ENCODE peak calls at places on chromosomes 2 and 18, in seven cellular contexts. One of them, this sample, is unnamed.
A peak's percentile ranks its signal among the peaks of the same experiment; 100 is the strongest.

GRCh38 chr18:76134631-76135030 is 360.4 kb downstream of the ZNF516 start:
- DNase-seq in body of pancreas: no peak
- DNase-seq in GM23248: no peak
- DNase-seq in IMR-90: no peak
- DNase-seq in left ventricle myocardium inferior: no peak
- DNase-seq in AG04450: no peak
- DNase-seq in brain microvascular endothelial cell: no peak
- DNase-seq in this sample: no peak

GRCh38 chr2:204453730-204454167 is 91.5 kb upstream of the PARD3B start:
- DNase-seq in left ventricle myocardium inferior: peak; percentile 25
- DNase-seq in brain microvascular endothelial cell: peak; percentile 32
- DNase-seq in AG04450: no peak
- DNase-seq in IMR-90: no peak
- DNase-seq in body of pancreas: peak; percentile 55
- DNase-seq in GM23248: peak; percentile 9
- DNase-seq in this sample: no peak

GRCh38 chr2:145411493-145411892 is 891.6 kb upstream of the ZEB2 start:
- DNase-seq in GM23248: no peak
- DNase-seq in brain microvascular endothelial cell: no peak
- DNase-seq in body of pancreas: no peak
- DNase-seq in left ventricle myocardium inferior: no peak
- DNase-seq in IMR-90: no peak
- DNase-seq in AG04450: no peak
- DNase-seq in this sample: no peak

GRCh38 chr18:69400976-69401474 is 337 bp downstream of the DOK6 start:
- DNase-seq in left ventricle myocardium inferior: peak; percentile 17
- DNase-seq in AG04450: no peak
- DNase-seq in IMR-90: peak; percentile 16
- DNase-seq in brain microvascular endothelial cell: peak; percentile 20
- DNase-seq in GM23248: peak; percentile 63
- DNase-seq in body of pancreas: no peak
- DNase-seq in this sample: no peak

GRCh38 chr2:208359632-208359986 is 47.0 kb upstream of the PTH2R start:
- DNase-seq in body of pancreas: no peak
- DNase-seq in GM23248: no peak
- DNase-seq in left ventricle myocardium inferior: no peak
- DNase-seq in AG04450: no peak
- DNase-seq in brain microvascular endothelial cell: no peak
- DNase-seq in IMR-90: no peak
- DNase-seq in this sample: no peak

GRCh38 chr2:144629937-144630336 is 110.0 kb upstream of the ZEB2 start:
- DNase-seq in body of pancreas: no peak
- DNase-seq in AG04450: no peak
- DNase-seq in brain microvascular endothelial cell: no peak
- DNase-seq in GM23248: peak; percentile 42
- DNase-seq in left ventricle myocardium inferior: no peak
- DNase-seq in IMR-90: peak; percentile 2
- DNase-seq in this sample: no peak

GRCh38 chr2:129748653-129749052 is 230.8 kb upstream of the RAB6C start:
- DNase-seq in GM23248: no peak
- DNase-seq in AG04450: no peak
- DNase-seq in body of pancreas: peak; percentile 45
- DNase-seq in left ventricle myocardium inferior: no peak
- DNase-seq in IMR-90: no peak
- DNase-seq in brain microvascular endothelial cell: no peak
- DNase-seq in this sample: no peak

GRCh38 chr2:79860233-79861058 is 347.6 kb downstream of the CTNNA2 start:
- DNase-seq in left ventricle myocardium inferior: no peak
- DNase-seq in body of pancreas: no peak
- DNase-seq in AG04450: no peak
- DNase-seq in brain microvascular endothelial cell: no peak
- DNase-seq in GM23248: peak; percentile 38
- DNase-seq in IMR-90: peak; percentile 21
- DNase-seq in this sample: peak; percentile 0

GRCh38 chr2:127355407-127356008 is 32.3 kb downstream of the MAP3K2 start:
- DNase-seq in IMR-90: no peak
- DNase-seq in body of pancreas: no peak
- DNase-seq in AG04450: no peak
- DNase-seq in brain microvascular endothelial cell: no peak
- DNase-seq in left ventricle myocardium inferior: no peak
- DNase-seq in GM23248: peak; percentile 32
- DNase-seq in this sample: no peak

GRCh38 chr2:232133078-232133477 is 171.6 kb downstream of the DIS3L2 start:
- DNase-seq in GM23248: peak; percentile 22
- DNase-seq in left ventricle myocardium inferior: no peak
- DNase-seq in brain microvascular endothelial cell: no peak
- DNase-seq in AG04450: no peak
- DNase-seq in IMR-90: no peak
- DNase-seq in body of pancreas: no peak
- DNase-seq in this sample: no peak

GRCh38 chr2:182377467-182377866 is 49.4 kb downstream of the PDE1A start:
- DNase-seq in brain microvascular endothelial cell: no peak
- DNase-seq in left ventricle myocardium inferior: no peak
- DNase-seq in body of pancreas: no peak
- DNase-seq in IMR-90: no peak
- DNase-seq in AG04450: no peak
- DNase-seq in GM23248: no peak
- DNase-seq in this sample: no peak
- H3K4me3 ChIP-seq in brain microvascular endothelial cell: no peak overlapping the region
- H3K4me3 ChIP-seq in left ventricle myocardium inferior: no peak overlapping the region
- H3K4me3 ChIP-seq in body of pancreas: no peak overlapping the region
- H3K4me3 ChIP-seq in IMR-90: no peak overlapping the region
- H3K4me3 ChIP-seq in AG04450: no peak overlapping the region
- H3K4me3 ChIP-seq in GM23248: no peak overlapping the region
- H3K4me3 ChIP-seq in this sample: no peak overlapping the region

GRCh38 chr2:147499785-147500184 is 345.0 kb upstream of the ACVR2A start:
- DNase-seq in brain microvascular endothelial cell: no peak
- DNase-seq in AG04450: no peak
- DNase-seq in body of pancreas: no peak
- DNase-seq in left ventricle myocardium inferior: no peak
- DNase-seq in IMR-90: no peak
- DNase-seq in GM23248: peak; percentile 7
- DNase-seq in this sample: no peak
- H3K4me3 ChIP-seq in brain microvascular endothelial cell: no peak overlapping the region
- H3K4me3 ChIP-seq in AG04450: no peak overlapping the region
- H3K4me3 ChIP-seq in body of pancreas: no peak overlapping the region
- H3K4me3 ChIP-seq in left ventricle myocardium inferior: no peak overlapping the region
- H3K4me3 ChIP-seq in IMR-90: no peak overlapping the region
- H3K4me3 ChIP-seq in GM23248: no peak overlapping the region
- H3K4me3 ChIP-seq in this sample: no peak overlapping the region

GRCh38 chr2:46540496-46541342 is 61.4 kb downstream of the TMEM247 start:
- DNase-seq in brain microvascular endothelial cell: peak; percentile 73
- DNase-seq in body of pancreas: peak; percentile 55
- DNase-seq in left ventricle myocardium inferior: no peak
- DNase-seq in GM23248: peak; percentile 87
- DNase-seq in IMR-90: peak; percentile 86
- DNase-seq in AG04450: no peak
- DNase-seq in this sample: no peak
- H3K4me3 ChIP-seq in brain microvascular endothelial cell: no peak overlapping the region
- H3K4me3 ChIP-seq in body of pancreas: no peak overlapping the region
- H3K4me3 ChIP-seq in left ventricle myocardium inferior: peak overlapping the region; percentile 93
- H3K4me3 ChIP-seq in GM23248: no peak overlapping the region
- H3K4me3 ChIP-seq in IMR-90: no peak overlapping the region
- H3K4me3 ChIP-seq in AG04450: peak overlapping the region; percentile 61
- H3K4me3 ChIP-seq in this sample: no peak overlapping the region

GRCh38 chr2:64731306-64731654 is 77.6 kb upstream of the SERTAD2 start:
- DNase-seq in AG04450: no peak
- DNase-seq in body of pancreas: no peak
- DNase-seq in brain microvascular endothelial cell: no peak
- DNase-seq in IMR-90: no peak
- DNase-seq in GM23248: no peak
- DNase-seq in left ventricle myocardium inferior: no peak
- DNase-seq in this sample: no peak
- H3K4me3 ChIP-seq in AG04450: no peak overlapping the region
- H3K4me3 ChIP-seq in body of pancreas: no peak overlapping the region
- H3K4me3 ChIP-seq in brain microvascular endothelial cell: no peak overlapping the region
- H3K4me3 ChIP-seq in IMR-90: no peak overlapping the region
- H3K4me3 ChIP-seq in GM23248: peak overlapping the region; percentile 68
- H3K4me3 ChIP-seq in left ventricle myocardium inferior: peak overlapping the region; percentile 56
- H3K4me3 ChIP-seq in this sample: no peak overlapping the region

GRCh38 chr2:191478754-191479679 is 198.9 kb upstream of the NABP1 start:
- DNase-seq in brain microvascular endothelial cell: peak; percentile 25
- DNase-seq in AG04450: no peak
- DNase-seq in GM23248: peak; percentile 75
- DNase-seq in left ventricle myocardium inferior: peak; percentile 51
- DNase-seq in body of pancreas: peak; percentile 77
- DNase-seq in IMR-90: peak; percentile 39
- DNase-seq in this sample: no peak
- H3K4me3 ChIP-seq in brain microvascular endothelial cell: no peak overlapping the region
- H3K4me3 ChIP-seq in AG04450: no peak overlapping the region
- H3K4me3 ChIP-seq in GM23248: no peak overlapping the region
- H3K4me3 ChIP-seq in left ventricle myocardium inferior: no peak overlapping the region
- H3K4me3 ChIP-seq in body of pancreas: no peak overlapping the region
- H3K4me3 ChIP-seq in IMR-90: no peak overlapping the region
- H3K4me3 ChIP-seq in this sample: no peak overlapping the region

DNA sequence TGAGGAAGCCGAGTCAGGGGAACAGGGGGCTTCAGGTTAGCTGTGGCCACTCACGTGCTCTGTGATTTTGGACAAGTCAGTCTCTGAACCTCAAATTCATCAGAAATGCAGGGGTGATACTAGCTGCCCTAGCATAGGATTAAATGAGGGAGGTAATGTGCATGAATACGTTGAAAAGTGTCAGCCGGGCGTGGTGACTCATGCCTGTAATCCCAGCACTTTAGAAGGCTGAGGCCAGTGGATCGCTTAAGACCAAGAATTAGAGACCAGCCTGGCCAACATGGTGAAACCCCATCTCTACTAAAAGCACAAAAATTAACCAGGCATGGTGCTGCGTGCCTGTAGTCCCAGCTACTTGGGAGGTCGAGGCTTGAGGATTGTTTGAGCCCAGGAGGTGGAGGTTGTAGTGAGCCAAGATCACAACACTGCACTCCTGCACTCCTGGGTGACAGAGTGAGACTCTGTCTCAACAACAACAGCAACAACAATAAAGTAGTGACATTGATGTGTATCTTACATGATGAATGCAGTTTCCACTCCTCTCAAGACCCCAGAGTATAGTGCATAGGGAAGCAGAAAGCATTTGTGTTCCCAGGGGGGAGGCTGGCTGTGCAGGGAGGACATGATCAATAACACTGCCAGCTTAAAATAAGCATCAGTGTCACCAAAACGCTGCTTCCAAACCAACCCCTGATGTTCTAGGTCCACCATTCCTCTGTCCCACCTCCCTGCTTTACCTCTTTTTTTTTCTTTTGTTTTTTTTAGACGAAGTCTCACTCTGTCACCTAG is 68.8 kb downstream of the HNRNPLL start:
- DNase-seq in IMR-90: peak; percentile 16
- DNase-seq in AG04450: no peak
- DNase-seq in left ventricle myocardium inferior: no peak
- DNase-seq in body of pancreas: no peak
- DNase-seq in brain microvascular endothelial cell: no peak
- DNase-seq in GM23248: no peak
- DNase-seq in this sample: no peak
- H3K4me3 ChIP-seq in IMR-90: no peak overlapping the region
- H3K4me3 ChIP-seq in AG04450: no peak overlapping the region
- H3K4me3 ChIP-seq in left ventricle myocardium inferior: no peak overlapping the region
- H3K4me3 ChIP-seq in body of pancreas: no peak overlapping the region
- H3K4me3 ChIP-seq in brain microvascular endothelial cell: no peak overlapping the region
- H3K4me3 ChIP-seq in GM23248: no peak overlapping the region
- H3K4me3 ChIP-seq in this sample: no peak overlapping the region

GRCh38 chr2:170360546-170361358 is 182.8 kb downstream of the MYO3B start:
- DNase-seq in IMR-90: no peak
- DNase-seq in left ventricle myocardium inferior: no peak
- DNase-seq in GM23248: no peak
- DNase-seq in brain microvascular endothelial cell: no peak
- DNase-seq in body of pancreas: no peak
- DNase-seq in AG04450: no peak
- DNase-seq in this sample: no peak

GRCh38 chr2:170362895-170363582 is 185.1 kb downstream of the MYO3B start:
- DNase-seq in left ventricle myocardium inferior: no peak
- DNase-seq in body of pancreas: no peak
- DNase-seq in GM23248: peak; percentile 70
- DNase-seq in brain microvascular endothelial cell: peak; percentile 4
- DNase-seq in IMR-90: no peak
- DNase-seq in AG04450: no peak
- DNase-seq in this sample: no peak

GRCh38 chr2:170362313-170362795 is 184.4 kb downstream of the MYO3B start:
- DNase-seq in GM23248: no peak
- DNase-seq in AG04450: no peak
- DNase-seq in IMR-90: no peak
- DNase-seq in body of pancreas: no peak
- DNase-seq in left ventricle myocardium inferior: no peak
- DNase-seq in brain microvascular endothelial cell: no peak
- DNase-seq in this sample: no peak

GRCh38 chr2:170359466-170359865 is 181.5 kb downstream of the MYO3B start:
- DNase-seq in GM23248: no peak
- DNase-seq in brain microvascular endothelial cell: no peak
- DNase-seq in AG04450: no peak
- DNase-seq in left ventricle myocardium inferior: no peak
- DNase-seq in IMR-90: no peak
- DNase-seq in body of pancreas: no peak
- DNase-seq in this sample: no peak

DNA sequence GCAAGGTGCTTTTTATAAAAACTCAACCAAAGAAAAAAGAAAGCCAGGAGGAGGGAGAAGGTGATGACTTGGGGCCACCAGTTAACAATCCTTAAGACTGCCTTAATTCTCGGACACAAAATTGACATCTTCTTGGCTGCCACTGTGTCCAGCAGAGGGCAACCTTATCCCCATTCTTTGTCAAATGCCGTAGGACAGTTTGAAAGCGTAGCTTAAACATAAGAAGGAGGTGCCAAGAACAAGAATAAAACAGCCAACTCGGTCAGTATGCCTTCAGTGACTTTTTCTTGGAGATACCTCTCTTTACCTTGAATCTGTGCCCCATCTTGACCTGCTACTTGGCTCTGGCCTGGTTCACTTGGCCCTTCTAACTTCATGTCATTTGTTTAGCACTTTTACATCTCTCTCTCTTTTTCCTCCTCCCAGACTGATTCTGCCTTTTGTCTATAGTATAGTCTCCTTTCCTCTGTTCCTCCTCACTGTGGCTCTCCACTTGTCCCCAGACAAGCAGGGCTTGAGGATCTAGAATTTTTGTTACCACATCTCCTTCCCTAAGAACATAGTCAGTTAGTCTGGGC is 183.5 kb downstream of the MYO3B start:
- DNase-seq in left ventricle myocardium inferior: no peak
- DNase-seq in body of pancreas: peak; percentile 59
- DNase-seq in GM23248: peak; percentile 58
- DNase-seq in IMR-90: peak; percentile 50
- DNase-seq in AG04450: no peak
- DNase-seq in brain microvascular endothelial cell: peak; percentile 63
- DNase-seq in this sample: no peak
- H3K4me3 ChIP-seq in left ventricle myocardium inferior: no peak overlapping the region
- H3K4me3 ChIP-seq in body of pancreas: no peak overlapping the region
- H3K4me3 ChIP-seq in GM23248: no peak overlapping the region
- H3K4me3 ChIP-seq in IMR-90: no peak overlapping the region
- H3K4me3 ChIP-seq in AG04450: no peak overlapping the region
- H3K4me3 ChIP-seq in brain microvascular endothelial cell: no peak overlapping the region
- H3K4me3 ChIP-seq in this sample: no peak overlapping the region

GRCh38 chr2:222813177-222813843 is 47.5 kb upstream of the ACSL3 start:
- DNase-seq in left ventricle myocardium inferior: no peak
- DNase-seq in brain microvascular endothelial cell: no peak
- DNase-seq in AG04450: no peak
- DNase-seq in body of pancreas: no peak
- DNase-seq in GM23248: peak; percentile 49
- DNase-seq in IMR-90: no peak
- DNase-seq in this sample: no peak
- H3K4me3 ChIP-seq in left ventricle myocardium inferior: no peak overlapping the region
- H3K4me3 ChIP-seq in brain microvascular endothelial cell: no peak overlapping the region
- H3K4me3 ChIP-seq in AG04450: no peak overlapping the region
- H3K4me3 ChIP-seq in body of pancreas: no peak overlapping the region
- H3K4me3 ChIP-seq in GM23248: no peak overlapping the region
- H3K4me3 ChIP-seq in IMR-90: no peak overlapping the region
- H3K4me3 ChIP-seq in this sample: no peak overlapping the region